ENCODE peak calls at places on chromosomes 16 and 17, in nine cellular contexts. Y, M, S, E, A, H, R, O and T are unnamed samples.

GRCh38 chr17:64123114-64123513 is 6.8 kb downstream of the ERN1 start:
- DNase-seq in Y (no peak), M (no peak), S (no peak), E (no peak), A (no peak), H (no peak), R (no peak), O (no peak), T (no peak)

GRCh38 chr16:48133455-48134226 is 22.2 kb downstream of the ABCC12 start:
- DNase-seq in Y (peak; percentile 75), M (no peak), S (no peak), E (no peak), A (peak; percentile 71), H (no peak), R (no peak), O (no peak), T (no peak)

GRCh38 chr17:77086433-77087010 is 54.2 kb upstream of the SEC14L1 start:
- DNase-seq in Y (peak; percentile 92), M (peak; percentile 90), S (peak; percentile 57), E (peak; percentile 90), A (peak; percentile 87), H (peak; percentile 90), R (peak; percentile 62), O (peak; percentile 13), T (peak; percentile 89)

GRCh38 chr17:1709971-1710806 is at the start of gene TLCD2:
- DNase-seq in Y (peak; percentile 84), M (peak; percentile 77), S (no peak), E (peak; percentile 46), A (peak; percentile 78), H (peak; percentile 71), R (no peak), O (peak; percentile 18), T (no peak)

GRCh38 chr17:8222630-8223355 is 12.4 kb upstream of the AURKB start:
- DNase-seq in Y (peak; percentile 96), M (peak; percentile 90), S (peak; percentile 88), E (peak; percentile 89), A (peak; percentile 94), H (peak; percentile 98), R (peak; percentile 79), O (peak; percentile 77), T (peak; percentile 95)

GRCh38 chr17:57574040-57574513 is 171.0 kb downstream of the CCDC182 start:
- DNase-seq in Y (no peak), M (no peak), S (no peak), E (no peak), A (no peak), H (no peak), R (no peak), O (no peak), T (no peak)

GRCh38 chr16:81212830-81213465 is 25.5 kb upstream of the BCO1 start:
- DNase-seq in Y (no peak), M (no peak), S (no peak), E (no peak), A (no peak), H (no peak), R (no peak), O (no peak), T (no peak)

GRCh38 chr16:84485255-84486010 is 19.0 kb downstream of the MEAK7 start:
- DNase-seq in Y (no peak), M (no peak), S (no peak), E (no peak), A (peak; percentile 20), H (no peak), R (no peak), O (no peak), T (peak; percentile 43)

GRCh38 chr17:30530346-30531025 is 53.3 kb downstream of the GOSR1 start:
- DNase-seq in Y (no peak), M (no peak), S (no peak), E (no peak), A (no peak), H (no peak), R (no peak), O (no peak), T (no peak)

GRCh38 chr16:88710556-88710955 is 4.3 kb downstream of the CTU2 start:
- DNase-seq in Y (no peak), M (no peak), S (no peak), E (no peak), A (no peak), H (no peak), R (no peak), O (no peak), T (no peak)

GRCh38 chr16:1812732-1813163 is 13.9 kb downstream of the HAGH start:
- DNase-seq in Y (peak; percentile 87), M (peak; percentile 58), S (peak; percentile 42), E (no peak), A (peak; percentile 78), H (peak; percentile 80), R (no peak), O (peak; percentile 14), T (no peak)

GRCh38 chr16:7545251-7545650 is 212.6 kb downstream of the RBFOX1 start:
- DNase-seq in Y (no peak), M (no peak), S (no peak), E (no peak), A (no peak), H (no peak), R (no peak), O (no peak), T (no peak)

GRCh38 chr16:4866586-4866985 is 19.3 kb downstream of the UBN1 start:
- DNase-seq in Y (no peak), M (no peak), S (no peak), E (no peak), A (no peak), H (no peak), R (no peak), O (no peak), T (no peak)

GRCh38 chr16:4862639-4863038 is 15.4 kb downstream of the UBN1 start:
- DNase-seq in Y (no peak), M (no peak), S (no peak), E (no peak), A (peak; percentile 52), H (no peak), R (no peak), O (no peak), T (no peak)

GRCh38 chr16:4865231-4865860 is 18.1 kb downstream of the UBN1 start:
- DNase-seq in Y (no peak), M (no peak), S (no peak), E (no peak), A (no peak), H (no peak), R (no peak), O (no peak), T (no peak)

GRCh38 chr16:4868046-4868445 is 20.8 kb downstream of the UBN1 start:
- DNase-seq in Y (no peak), M (no peak), S (no peak), E (no peak), A (no peak), H (no peak), R (no peak), O (no peak), T (no peak)

DNA sequence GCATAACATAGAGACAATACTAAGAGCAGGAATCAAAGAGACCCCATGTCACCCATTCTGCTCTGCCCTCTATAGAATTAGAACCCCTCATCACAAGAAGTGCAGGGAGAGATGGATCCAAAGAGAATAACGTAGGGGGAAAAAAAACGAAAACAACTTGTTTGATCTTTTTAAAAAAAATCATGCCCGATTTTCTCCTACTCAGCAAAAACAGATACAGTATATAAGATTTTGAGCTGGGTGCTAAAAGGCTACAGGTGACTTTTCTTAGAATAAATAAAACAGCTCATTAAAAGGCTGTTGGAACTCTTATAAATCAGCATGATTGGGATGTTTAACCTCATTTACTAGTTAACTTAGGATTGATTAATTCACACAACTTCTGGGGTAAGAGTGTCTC is 17.4 kb downstream of the UBN1 start:
- DNase-seq in Y (no peak), M (no peak), S (no peak), E (no peak), A (no peak), H (no peak), R (no peak), O (no peak), T (no peak)
- TF ChIP-seq CTCF in Y (no peak), M (no peak), S (no peak), E (no peak), A (no peak), H (no peak), R (no peak), O (no peak), T (no peak)

GRCh38 chr17:10628756-10629155 is 28.4 kb downstream of the MYH3 start:
- DNase-seq in Y (no peak), M (no peak), S (no peak), E (no peak), A (no peak), H (peak; percentile 28), R (no peak), O (no peak), T (no peak)
- TF ChIP-seq CTCF in Y (peak; percentile 35), M (peak; percentile 32), S (peak; percentile 26), E (peak; percentile 48), A (no peak), H (peak; percentile 25), R (peak; percentile 42), O (peak; percentile 42), T (peak; percentile 65)

DNA sequence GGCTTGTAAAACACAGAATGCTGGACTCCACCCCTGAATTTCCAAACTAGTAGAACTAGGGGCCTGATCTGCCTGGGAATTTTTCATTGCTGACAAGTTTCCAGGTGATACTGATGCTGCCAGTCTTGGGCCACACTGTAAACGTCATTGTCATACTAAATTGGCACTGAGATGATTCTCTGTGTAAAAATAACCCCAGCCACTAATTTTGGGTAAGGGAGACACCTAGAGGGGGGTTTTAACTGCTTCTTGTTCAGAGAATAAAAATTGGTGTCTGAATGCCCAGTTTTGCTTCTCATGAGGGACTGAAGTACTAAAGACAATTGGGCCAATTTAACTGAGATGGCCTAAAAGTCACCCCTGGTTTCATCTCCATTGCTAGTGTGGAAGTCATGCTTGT is 5.0 kb upstream of the CDH13 start:
- DNase-seq in Y (no peak), M (no peak), S (no peak), E (no peak), A (no peak), H (no peak), R (no peak), O (no peak), T (no peak)
- TF ChIP-seq CTCF in Y (no peak), M (peak; percentile 21), S (no peak), E (no peak), A (no peak), H (peak; percentile 7), R (no peak), O (peak; percentile 34), T (no peak)

GRCh38 chr16:65681406-65681805 is 559.5 kb upstream of the CDH11 start:
- DNase-seq in Y (no peak), M (no peak), S (no peak), E (no peak), A (no peak), H (no peak), R (no peak), O (no peak), T (no peak)

GRCh38 chr16:65679785-65680184 is 557.9 kb upstream of the CDH11 start:
- DNase-seq in Y (no peak), M (no peak), S (no peak), E (no peak), A (no peak), H (no peak), R (no peak), O (no peak), T (no peak)

GRCh38 chr16:65689726-65690125 is 567.9 kb upstream of the CDH11 start:
- DNase-seq in Y (no peak), M (no peak), S (no peak), E (no peak), A (no peak), H (no peak), R (no peak), O (no peak), T (no peak)

DNA sequence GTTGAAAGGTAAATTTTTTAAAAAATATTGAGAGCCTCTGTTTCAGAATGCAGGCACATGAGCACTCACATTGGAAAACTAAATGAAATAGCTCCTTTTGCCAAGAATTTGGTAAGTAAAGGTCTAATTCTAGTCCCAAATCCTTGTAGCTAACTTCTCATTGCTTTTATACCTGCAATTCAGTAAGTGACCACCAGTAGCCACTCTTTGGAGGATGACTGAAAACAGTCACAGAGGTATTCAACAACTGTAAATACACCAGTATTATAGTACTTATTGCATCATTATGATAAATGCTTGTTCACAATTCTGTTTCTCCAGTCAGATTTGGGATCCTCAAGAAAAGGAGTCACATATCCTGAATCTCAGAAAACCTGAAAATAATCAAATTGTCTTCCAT is 562.4 kb upstream of the CDH11 start:
- DNase-seq in Y (no peak), M (no peak), S (no peak), E (no peak), A (no peak), H (no peak), R (no peak), O (no peak), T (no peak)
- TF ChIP-seq CTCF in Y (no peak), M (peak; percentile 21), S (no peak), E (no peak), A (no peak), H (no peak), R (peak; percentile 6), O (peak; percentile 13), T (peak; percentile 66)